ENCODE peak calls at places on chromosomes 13 and 19, in six cellular contexts. O is CD8-positive, alpha-beta memory T cell; N is psoas muscle; A is ovary; M is CD4-positive, alpha-beta T cell; J is Peyer's patch. E is an unnamed sample.

GRCh38 chr13:94256671-94257070 is 222.8 kb downstream of the DCT start:
- DNase-seq in O (no peak), N (no peak), A (no peak), M (no peak), J (no peak), E (no peak)

GRCh38 chr19:45716314-45717130 is 14.2 kb downstream of the FBXO46 start:
- DNase-seq in O (no peak), N (no peak), A (peak; percentile 41), M (no peak), J (peak; percentile 40), E (no peak)

GRCh38 chr19:43414554-43414953 is at the start of gene TEX101:
- DNase-seq in O (no peak), N (no peak), A (no peak), M (no peak), J (no peak), E (no peak)

GRCh38 chr13:106917024-106917491 is 349.1 kb upstream of the ARGLU1 start:
- DNase-seq in O (no peak), N (no peak), A (peak; percentile 14), M (no peak), J (no peak), E (no peak)

GRCh38 chr13:52879950-52880650 is 31.7 kb upstream of the PCDH8 start:
- DNase-seq in O (no peak), N (no peak), A (peak; percentile 15), M (no peak), J (no peak), E (no peak)

GRCh38 chr19:4403005-4403761 is 743 bp downstream of the CHAF1A start:
- DNase-seq in O (no peak), N (no peak), A (peak; percentile 61), M (no peak), J (no peak), E (no peak)

GRCh38 chr13:97267418-97268059 is 45.4 kb downstream of the MBNL2 start:
- DNase-seq in O (no peak), N (no peak), A (no peak), M (no peak), J (no peak), E (no peak)

GRCh38 chr13:75648446-75648845 is 12.3 kb downstream of the LMO7 start:
- DNase-seq in O (no peak), N (no peak), A (no peak), M (no peak), J (no peak), E (no peak)

GRCh38 chr19:13652810-13653590 is 111.3 kb upstream of the MRI1 start:
- DNase-seq in O (no peak), N (no peak), A (no peak), M (no peak), J (no peak), E (no peak)

GRCh38 chr13:45419945-45420344 is 1.8 kb upstream of the SLC25A30 start:
- DNase-seq in O (no peak), N (no peak), A (no peak), M (no peak), J (no peak), E (no peak)

GRCh38 chr19:10398819-10399218 is 4.5 kb downstream of the CDC37 start:
- DNase-seq in O (no peak), N (no peak), A (no peak), M (no peak), J (no peak), E (no peak)

GRCh38 chr19:50383852-50384684 is at the start of gene POLD1:
- DNase-seq in O (peak; percentile 99), N (peak; percentile 98), A (peak; percentile 98), M (peak; percentile 99), J (peak; percentile 100), E (peak; percentile 95)

GRCh38 chr19:50387176-50387867 is 3.2 kb downstream of the POLD1 start:
- DNase-seq in O (no peak), N (no peak), A (no peak), M (no peak), J (no peak), E (no peak)

GRCh38 chr19:50383307-50383851 is 768 bp upstream of the POLD1 start:
- DNase-seq in O (no peak), N (no peak), A (no peak), M (no peak), J (no peak), E (no peak)

GRCh38 chr19:50384685-50385535 is 763 bp downstream of the POLD1 start:
- DNase-seq in O (no peak), N (no peak), A (peak; percentile 19), M (no peak), J (no peak), E (no peak)

DNA sequence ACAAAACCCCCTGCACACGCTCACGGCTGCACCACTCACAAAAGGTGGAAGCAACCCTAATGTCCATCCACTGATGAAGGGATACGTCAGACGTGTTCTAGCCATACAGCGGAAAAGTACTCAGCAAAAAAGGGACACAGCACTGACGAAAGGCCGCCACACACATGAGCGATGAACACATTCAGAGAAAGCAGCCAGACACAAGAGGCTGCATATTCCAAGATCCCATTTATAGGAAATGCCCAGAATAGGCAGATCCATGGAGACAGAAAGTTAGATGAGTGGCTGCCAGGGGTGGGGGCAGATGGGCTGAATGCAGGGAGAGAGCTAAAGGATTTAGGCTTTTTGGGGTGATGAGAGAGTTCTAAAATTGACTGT is 3.7 kb downstream of the POLD1 start:
- DNase-seq in O (no peak), N (no peak), A (no peak), M (no peak), J (no peak), E (no peak)
- H3K27me3 ChIP-seq in O (no peaks in the 10 kb centered on the region), N (no peaks in the 10 kb centered on the region), A (no peaks in the 10 kb centered on the region), M (no peaks in the 10 kb centered on the region), J (no peaks in the 10 kb centered on the region), E (no peaks in the 10 kb centered on the region)

GRCh38 chr13:26759907-26760834 is at the start of gene GPR12:
- DNase-seq in O (no peak), N (no peak), A (no peak), M (no peak), J (no peak), E (no peak)
- H3K27me3 ChIP-seq in O (peaks cover 15% of the 10 kb centered on the region), N (no peaks in the 10 kb centered on the region), A (no peaks in the 10 kb centered on the region), M (peaks cover 47% of the 10 kb centered on the region), J (no peaks in the 10 kb centered on the region), E (peaks cover 44% of the 10 kb centered on the region)

GRCh38 chr19:12284226-12284625 is 10.5 kb downstream of the ZNF44 start:
- DNase-seq in O (no peak), N (no peak), A (no peak), M (no peak), J (no peak), E (no peak)
- H3K27me3 ChIP-seq in O (no peaks in the 10 kb centered on the region), N (no peaks in the 10 kb centered on the region), A (no peaks in the 10 kb centered on the region), M (no peaks in the 10 kb centered on the region), J (no peaks in the 10 kb centered on the region), E (no peaks in the 10 kb centered on the region)

GRCh38 chr13:76975863-76976262 is 16.0 kb upstream of the CLN5 start:
- DNase-seq in O (no peak), N (no peak), A (no peak), M (no peak), J (no peak), E (no peak)

GRCh38 chr13:76974618-76974975 is 17.3 kb upstream of the CLN5 start:
- DNase-seq in O (no peak), N (no peak), A (no peak), M (no peak), J (no peak), E (no peak)

GRCh38 chr13:76973920-76974617 is 17.8 kb upstream of the CLN5 start:
- DNase-seq in O (no peak), N (no peak), A (no peak), M (no peak), J (no peak), E (no peak)

GRCh38 chr13:76976929-76977328 is 15.0 kb upstream of the CLN5 start:
- DNase-seq in O (no peak), N (no peak), A (no peak), M (no peak), J (no peak), E (no peak)

GRCh38 chr13:76976488-76976887 is 15.4 kb upstream of the CLN5 start:
- DNase-seq in O (no peak), N (no peak), A (no peak), M (no peak), J (no peak), E (no peak)
- H3K27me3 ChIP-seq in O (peaks cover 10% of the 10 kb centered on the region), N (no peaks in the 10 kb centered on the region), A (no peaks in the 10 kb centered on the region), M (peaks cover 23% of the 10 kb centered on the region), J (no peaks in the 10 kb centered on the region), E (no peaks in the 10 kb centered on the region)